ENCODE peak calls at places on chromosomes 5 and 9, in four cellular contexts. X, Q, M and H are unnamed samples.
A peak's percentile ranks its signal among the peaks of the same experiment; 100 is the strongest.

GRCh38 chr5:57172466-57172961 is 1.3 kb upstream of the GPBP1 start:
- DNase-seq in X (no peak), Q (peak; percentile 33), M (no peak), H (no peak)

GRCh38 chr5:175493260-175493659 is 14.9 kb downstream of the SFXN1 start:
- DNase-seq in X (no peak), Q (no peak), M (no peak), H (no peak)

GRCh38 chr5:173745123-173745522 is 128.7 kb upstream of the BOD1 start:
- DNase-seq in X (no peak), Q (no peak), M (no peak), H (no peak)

GRCh38 chr9:96381696-96382095 is 1.8 kb downstream of the SLC35D2 start:
- DNase-seq in X (no peak), Q (no peak), M (no peak), H (peak; percentile 40)

GRCh38 chr5:98482321-98483111 is 290.9 kb upstream of the RGMB start:
- DNase-seq in X (no peak), Q (no peak), M (no peak), H (no peak)

GRCh38 chr9:72509053-72509452 is 12.4 kb upstream of the TMC1 start:
- DNase-seq in X (no peak), Q (no peak), M (no peak), H (no peak)

GRCh38 chr5:35316611-35317307 is 86.5 kb upstream of the PRLR start:
- DNase-seq in X (no peak), Q (no peak), M (no peak), H (no peak)

GRCh38 chr9:98830554-98830953 is 23.1 kb downstream of the GALNT12 start:
- DNase-seq in X (no peak), Q (no peak), M (no peak), H (no peak)

GRCh38 chr9:111759762-111760639 is 34.7 kb downstream of the SHOC1 start:
- DNase-seq in X (peak; percentile 50), Q (peak; percentile 84), M (peak; percentile 36), H (no peak)

GRCh38 chr9:137666950-137667670 is 48.3 kb downstream of the EHMT1 start:
- DNase-seq in X (no peak), Q (no peak), M (peak; percentile 48), H (peak; percentile 30)
- TF ChIP-seq EP300 in X (no peak), Q (no peak), M (no peak), H (no peak)

DNA sequence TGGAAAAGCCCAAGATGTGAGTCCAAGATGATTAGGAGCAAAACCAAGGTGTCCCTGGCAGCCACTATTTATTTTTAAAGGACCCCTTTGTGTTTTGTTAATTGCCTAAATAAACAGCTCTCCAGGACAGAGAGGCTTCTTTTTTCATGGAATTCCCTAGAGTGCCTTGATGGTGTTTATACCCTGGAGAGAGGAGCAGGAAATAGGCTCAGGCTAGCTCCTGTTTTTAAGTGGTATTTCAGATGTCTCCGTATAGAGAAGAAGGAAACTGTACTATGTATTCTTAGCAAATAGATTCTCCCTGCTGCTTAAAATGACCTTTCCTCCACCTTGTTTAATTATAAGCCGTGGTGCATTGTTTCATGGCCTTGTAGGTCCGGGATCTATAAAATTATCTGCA is 292.4 kb downstream of the CD180 start:
- DNase-seq in X (no peak), Q (no peak), M (no peak), H (no peak)
- TF ChIP-seq EP300 in X (no peak), Q (no peak), M (no peak), H (no peak)

DNA sequence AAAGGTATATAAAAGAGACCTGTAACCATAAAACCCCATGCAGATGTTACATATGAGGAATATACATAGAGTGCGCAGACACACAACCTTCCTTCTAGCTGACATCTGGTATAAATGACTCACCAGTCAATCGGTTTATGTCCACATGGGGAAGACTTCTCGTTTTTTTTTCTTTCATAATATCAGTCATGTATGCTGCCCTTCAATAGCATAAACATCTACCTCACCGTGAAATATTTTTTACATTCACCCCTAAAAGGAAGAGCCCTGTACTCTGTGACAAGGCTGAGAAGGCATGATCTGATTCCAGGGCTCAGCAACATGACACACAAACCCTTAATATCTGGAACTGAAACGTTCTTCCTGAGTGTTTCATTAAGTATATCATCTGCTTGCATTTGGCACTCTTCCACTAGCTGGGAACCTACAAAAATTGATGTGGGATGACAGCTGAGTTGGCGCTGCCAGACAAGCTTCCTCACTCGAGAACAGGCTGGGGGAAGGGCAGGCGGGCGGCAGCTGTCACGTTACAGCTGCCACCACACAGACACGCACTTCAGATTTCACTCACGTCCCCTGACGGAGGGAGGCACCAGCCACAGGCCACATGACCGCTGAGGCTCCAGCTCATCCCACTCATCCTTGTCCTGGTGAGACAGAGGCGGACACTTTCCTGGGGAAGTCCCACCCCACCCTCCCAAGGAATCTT is 74.2 kb downstream of the SHB start:
- DNase-seq in X (no peak), Q (no peak), M (peak; percentile 40), H (peak; percentile 87)
- TF ChIP-seq EP300 in X (no peak), Q (no peak), M (no peak), H (peak; percentile 40)

DNA sequence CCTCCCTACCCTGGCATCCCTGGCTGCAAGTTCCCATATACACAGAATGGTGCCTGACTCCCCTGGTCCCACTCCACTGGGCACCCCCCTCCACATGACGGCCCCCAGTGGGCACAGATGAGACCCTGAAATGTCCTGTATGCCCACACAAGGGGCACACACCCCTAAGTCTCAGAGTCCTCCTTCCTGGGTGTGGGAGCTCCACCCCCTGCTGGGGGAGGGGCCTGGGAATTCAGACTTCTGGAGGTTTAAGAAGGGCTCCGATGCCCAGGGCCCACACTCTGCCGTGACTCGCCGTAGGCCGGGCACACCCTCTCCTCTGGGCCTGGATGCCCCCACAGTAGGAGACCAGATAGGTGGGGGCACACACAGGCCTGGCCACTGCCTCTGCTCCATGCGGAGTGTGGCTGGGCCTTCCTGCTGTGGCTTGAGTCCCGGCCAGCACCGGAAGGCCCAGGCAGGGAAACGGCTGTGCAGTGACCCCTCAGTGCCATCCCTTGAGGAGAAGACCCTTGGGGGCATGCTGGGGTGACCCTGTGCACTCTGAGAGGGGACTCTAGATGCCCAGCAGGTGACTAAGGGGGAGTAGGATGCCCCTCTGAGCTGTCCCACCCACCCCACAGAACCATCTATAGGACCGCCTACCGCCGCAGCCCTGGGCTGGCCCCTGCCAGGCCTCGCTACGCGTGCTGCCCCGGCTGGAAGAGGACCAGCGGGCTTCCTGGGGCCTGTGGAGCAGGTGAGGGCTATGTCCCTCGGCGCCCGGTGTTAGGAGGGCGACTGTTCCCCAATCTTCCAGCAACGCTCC is 6.5 kb downstream of the EGFL7 start:
- DNase-seq in X (no peak), Q (peak; percentile 61), M (no peak), H (no peak)
- TF ChIP-seq EP300 in X (no peak), Q (no peak), M (no peak), H (no peak)

GRCh38 chr9:95010431-95010838 is 283.9 kb downstream of the AOPEP start:
- DNase-seq in X (no peak), Q (no peak), M (no peak), H (no peak)
- TF ChIP-seq EP300 in X (no peak), Q (no peak), M (no peak), H (no peak)

GRCh38 chr9:107283621-107284616 is 840 bp downstream of the RAD23B start:
- DNase-seq in X (peak; percentile 73), Q (peak; percentile 84), M (peak; percentile 76), H (peak; percentile 85)
- TF ChIP-seq EP300 in X (no peak), Q (no peak), M (no peak), H (no peak)

GRCh38 chr9:83472764-83473163 is 65.4 kb downstream of the FRMD3 start:
- DNase-seq in X (no peak), Q (no peak), M (no peak), H (no peak)

GRCh38 chr9:83471223-83471622 is 67.0 kb downstream of the FRMD3 start:
- DNase-seq in X (no peak), Q (no peak), M (no peak), H (no peak)

GRCh38 chr9:83473488-83473971 is 64.7 kb downstream of the FRMD3 start:
- DNase-seq in X (no peak), Q (peak; percentile 27), M (no peak), H (no peak)

GRCh38 chr9:83474631-83475030 is 63.6 kb downstream of the FRMD3 start:
- DNase-seq in X (no peak), Q (no peak), M (no peak), H (no peak)

DNA sequence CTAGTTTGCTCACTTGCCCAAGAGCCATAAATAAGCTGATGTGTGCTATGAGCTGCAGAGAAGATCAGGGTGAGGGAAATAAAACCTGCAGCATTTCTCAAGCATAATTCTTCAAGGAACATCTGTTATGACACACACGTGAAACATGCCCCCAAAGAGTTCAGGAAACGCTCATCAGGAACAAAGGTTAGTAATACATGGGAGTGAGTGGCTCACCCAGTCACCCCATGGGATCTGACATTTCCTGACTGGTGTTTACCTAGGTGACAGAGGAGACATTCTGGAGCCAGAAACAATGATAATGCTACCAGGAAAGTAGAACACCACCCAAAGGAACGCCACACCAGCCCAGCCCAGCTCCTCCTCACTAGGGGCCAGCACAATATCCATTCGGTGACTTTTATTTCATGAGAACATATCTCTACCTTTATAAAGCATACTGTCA is 66.0 kb downstream of the FRMD3 start:
- DNase-seq in X (peak; percentile 95), Q (peak; percentile 65), M (peak; percentile 30), H (no peak)
- TF ChIP-seq EP300 in X (peak; percentile 88), Q (peak; percentile 32), M (no peak), H (no peak)

DNA sequence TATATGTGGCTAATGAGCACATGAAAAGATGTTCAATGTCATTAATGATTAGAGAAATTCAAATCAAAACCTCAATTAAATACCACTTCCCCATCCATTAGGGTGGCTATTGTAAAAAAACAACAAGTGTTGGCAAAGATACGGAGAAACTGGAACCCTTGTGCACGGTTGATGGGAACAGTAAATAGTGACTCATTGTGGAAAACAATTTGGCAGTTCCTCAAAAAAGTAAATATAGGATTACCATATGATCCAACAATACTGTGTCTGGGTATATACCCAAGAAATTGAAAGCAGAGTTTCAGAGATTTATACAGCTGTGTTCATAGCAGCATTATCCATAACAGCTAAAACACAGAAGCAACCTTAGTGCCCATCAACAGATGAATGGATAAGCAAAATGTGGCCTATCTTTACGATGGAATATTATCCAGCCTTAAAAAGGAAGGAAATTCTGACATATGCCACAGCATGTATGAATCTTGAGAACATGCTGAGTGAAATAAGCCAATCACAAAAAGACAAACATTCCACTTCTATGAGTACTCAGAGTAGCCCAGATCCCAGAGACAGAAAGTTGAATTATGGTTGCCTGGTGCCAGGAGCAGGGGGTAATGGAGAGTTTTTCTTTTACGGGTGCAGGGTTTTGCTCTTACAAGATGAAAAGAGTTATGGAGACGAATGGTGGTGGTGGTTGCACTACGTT is 41.4 kb upstream of the LRRC14B start:
- DNase-seq in X (no peak), Q (peak; percentile 27), M (no peak), H (no peak)
- TF ChIP-seq EP300 in X (no peak), Q (no peak), M (no peak), H (no peak)